ENCODE peak calls at places on chromosomes 16 and 17, in four cellular contexts. J is NCI-H460; F is CD4-positive, alpha-beta memory T cell; X is upper lobe of right lung. D is an unnamed sample.

GRCh38 chr16:71788578-71788977 is 20.1 kb downstream of the AP1G1 start:
- DNase-seq in F (no peak), X (no peak), J (no peak), D (no peak)

GRCh38 chr16:54424043-54424451 is 137.5 kb upstream of the IRX3 start:
- DNase-seq in F (no peak), X (no peak), J (no peak), D (no peak)

GRCh38 chr17:76540381-76541300 is 797 bp downstream of the PRCD start:
- DNase-seq in J (peak), X (peak), F (no peak), D (peak)

GRCh38 chr17:78132086-78132676 is 1.6 kb downstream of the TMC8 start:
- DNase-seq in J (no peak), X (peak), F (peak), D (peak)

GRCh38 chr16:72291531-72291981 is 119.6 kb upstream of the PMFBP1 start:
- DNase-seq in J (peak), F (no peak), X (no peak), D (no peak)

GRCh38 chr16:10178079-10178478 is 4.1 kb downstream of the GRIN2A start:
- DNase-seq in F (no peak), X (no peak), J (no peak), D (no peak)

GRCh38 chr16:89586853-89587252 is 11.3 kb downstream of the CPNE7 start:
- DNase-seq in X (no peak), J (no peak), F (no peak), D (no peak)

GRCh38 chr17:30236807-30237206 is 1.3 kb upstream of the SLC6A4 start:
- DNase-seq in J (peak), X (peak), F (no peak), D (no peak)

GRCh38 chr17:51721711-51722110 is 436.8 kb downstream of the CA10 start:
- DNase-seq in F (no peak), J (no peak), X (no peak), D (no peak)

GRCh38 chr16:75745242-75745641 is 19.0 kb upstream of the CPHXL start:
- DNase-seq in F (no peak), X (no peak), J (no peak), D (no peak)

GRCh38 chr16:4411684-4412083 is 4.7 kb downstream of the CORO7 start:
- DNase-seq in J (no peak), X (peak), F (peak), D (no peak)

GRCh38 chr17:9725575-9725974 is 65.8 kb downstream of the DHRS7C start:
- DNase-seq in X (no peak), J (no peak), F (no peak), D (no peak)

GRCh38 chr16:71610936-71611871 is 14.8 kb upstream of the MARVELD3 start:
- DNase-seq in X (peak), J (peak), F (peak), D (peak)

GRCh38 chr16:74577882-74578366 is 29.0 kb downstream of the GLG1 start:
- DNase-seq in X (no peak), F (no peak), J (no peak), D (no peak)

GRCh38 chr17:35866356-35866950 is 2.2 kb downstream of the HEATR9 start:
- DNase-seq in J (no peak), X (no peak), F (no peak), D (no peak)

GRCh38 chr17:68973098-68973929 is 18.1 kb upstream of the ABCA8 start:
- DNase-seq in F (no peak), J (no peak), X (no peak), D (no peak)

GRCh38 chr16:60181542-60181941 is 1447.4 kb upstream of the GOT2 start:
- DNase-seq in J (no peak), X (no peak), F (no peak), D (no peak)

GRCh38 chr17:9002610-9003354 is 18.5 kb upstream of the NTN1 start:
- DNase-seq in X (no peak), F (no peak), J (no peak), D (no peak)

GRCh38 chr17:16879686-16880085 is 92.2 kb downstream of the TNFRSF13B start:
- DNase-seq in X (peak), J (no peak), F (no peak), D (peak)

GRCh38 chr16:57544129-57544653 is 1.7 kb downstream of the ADGRG5 start:
- DNase-seq in J (no peak), X (peak), F (no peak), D (peak)

GRCh38 chr17:60354223-60354622 is 37.7 kb downstream of the USP32 start:
- DNase-seq in X (no peak), F (no peak), J (peak), D (no peak)

GRCh38 chr17:75535119-75535537 is 9.6 kb downstream of the LLGL2 start:
- DNase-seq in J (no peak), X (no peak), F (peak), D (no peak)

GRCh38 chr17:79420318-79421243 is 190.3 kb downstream of the RBFOX3 start:
- DNase-seq in F (no peak), X (no peak), J (peak), D (no peak)

GRCh38 chr16:27726621-27727275 is 176.8 kb downstream of the KATNIP start:
- DNase-seq in F (no peak), X (no peak), J (peak), D (no peak)

GRCh38 chr17:29664743-29665479 is 42.2 kb upstream of the CORO6 start:
- DNase-seq in X (no peak), F (no peak), J (no peak), D (no peak)

GRCh38 chr16:81633147-81633619 is 145.9 kb upstream of the PLCG2 start:
- DNase-seq in F (no peak), J (no peak), X (no peak), D (no peak)

GRCh38 chr16:69107311-69107962 is 2.0 kb downstream of the HAS3 start:
- DNase-seq in X (peak), J (no peak), F (no peak), D (no peak)

GRCh38 chr16:68332411-68333121 is 21.7 kb downstream of the PRMT7 start:
- DNase-seq in X (no peak), F (no peak), J (no peak), D (no peak)

GRCh38 chr16:69410285-69410990 is 14.0 kb upstream of the CYB5B start:
- DNase-seq in J (peak), X (no peak), F (no peak), D (no peak)

GRCh38 chr17:72587156-72587555 is 466.3 kb downstream of the SOX9 start:
- DNase-seq in F (no peak), J (no peak), X (no peak), D (no peak)

GRCh38 chr17:41329279-41329925 is 13.9 kb upstream of the KRTAP17-1 start:
- DNase-seq in J (peak), F (no peak), X (peak), D (no peak)

GRCh38 chr16:51327001-51327400 is 175.9 kb upstream of the SALL1 start:
- DNase-seq in F (no peak), X (no peak), J (no peak), D (no peak)